ENCODE peak calls at places on chromosomes 12 and 14, in six cellular contexts. I is HCT116, L is uterus, R is prostate gland, Y is breast epithelium, U is endothelial cell of umbilical vein. J is an unnamed sample. For H3K9me3, the result is how much of the 10 kb centered on the place peaks cover.

GRCh38 chr12:62732861-62733427 is 202.0 kb downstream of the PPM1H start:
- DNase-seq in Y (no peak), R (no peak), I (peak), U (peak), L (no peak), J (no peak)

GRCh38 chr12:389138-390096 is at the start of gene KDM5A:
- DNase-seq in I (peak), R (peak), L (peak), U (peak), Y (peak), J (peak)

GRCh38 chr12:109727039-109727723 is 13.6 kb downstream of the FAM222A start:
- DNase-seq in L (no peak), Y (peak), U (no peak), R (no peak), I (no peak), J (peak)

GRCh38 chr14:75636100-75636692 is 24.5 kb downstream of the ERG28 start:
- DNase-seq in U (no peak), L (no peak), I (no peak), Y (no peak), R (no peak), J (peak)

GRCh38 chr12:62848418-62848817 is 86.5 kb downstream of the PPM1H start:
- DNase-seq in R (no peak), U (no peak), Y (no peak), L (no peak), I (peak), J (no peak)

GRCh38 chr14:93064411-93065271 is 51.1 kb downstream of the ITPK1 start:
- DNase-seq in R (no peak), L (no peak), U (no peak), Y (no peak), I (no peak), J (no peak)

GRCh38 chr12:112843272-112843671 is 51.7 kb downstream of the RPH3A start:
- DNase-seq in I (no peak), L (no peak), Y (no peak), U (no peak), R (no peak), J (no peak)

GRCh38 chr14:75675265-75675960 is 14.4 kb downstream of the TTLL5 start:
- DNase-seq in U (no peak), L (no peak), Y (no peak), R (no peak), I (no peak), J (no peak)

GRCh38 chr14:53023325-53023724 is 72.5 kb upstream of the FERMT2 start:
- DNase-seq in R (no peak), I (no peak), U (no peak), Y (no peak), L (no peak), J (no peak)

GRCh38 chr12:94172031-94172430 is 23.7 kb downstream of the PLXNC1 start:
- DNase-seq in I (no peak), R (no peak), L (no peak), Y (no peak), U (no peak), J (no peak)

GRCh38 chr12:2389079-2389790 is 336.4 kb downstream of the CACNA1C start:
- DNase-seq in I (no peak), Y (no peak), U (no peak), R (no peak), L (no peak), J (no peak)

GRCh38 chr12:132284071-132284492 is 45.3 kb downstream of the GALNT9 start:
- DNase-seq in I (no peak), Y (no peak), U (peak), L (no peak), R (no peak), J (no peak)
- H3K9me3 ChIP-seq in I (under half), Y (under half), U (under half), L (under half), R (under half), J (under half)

DNA sequence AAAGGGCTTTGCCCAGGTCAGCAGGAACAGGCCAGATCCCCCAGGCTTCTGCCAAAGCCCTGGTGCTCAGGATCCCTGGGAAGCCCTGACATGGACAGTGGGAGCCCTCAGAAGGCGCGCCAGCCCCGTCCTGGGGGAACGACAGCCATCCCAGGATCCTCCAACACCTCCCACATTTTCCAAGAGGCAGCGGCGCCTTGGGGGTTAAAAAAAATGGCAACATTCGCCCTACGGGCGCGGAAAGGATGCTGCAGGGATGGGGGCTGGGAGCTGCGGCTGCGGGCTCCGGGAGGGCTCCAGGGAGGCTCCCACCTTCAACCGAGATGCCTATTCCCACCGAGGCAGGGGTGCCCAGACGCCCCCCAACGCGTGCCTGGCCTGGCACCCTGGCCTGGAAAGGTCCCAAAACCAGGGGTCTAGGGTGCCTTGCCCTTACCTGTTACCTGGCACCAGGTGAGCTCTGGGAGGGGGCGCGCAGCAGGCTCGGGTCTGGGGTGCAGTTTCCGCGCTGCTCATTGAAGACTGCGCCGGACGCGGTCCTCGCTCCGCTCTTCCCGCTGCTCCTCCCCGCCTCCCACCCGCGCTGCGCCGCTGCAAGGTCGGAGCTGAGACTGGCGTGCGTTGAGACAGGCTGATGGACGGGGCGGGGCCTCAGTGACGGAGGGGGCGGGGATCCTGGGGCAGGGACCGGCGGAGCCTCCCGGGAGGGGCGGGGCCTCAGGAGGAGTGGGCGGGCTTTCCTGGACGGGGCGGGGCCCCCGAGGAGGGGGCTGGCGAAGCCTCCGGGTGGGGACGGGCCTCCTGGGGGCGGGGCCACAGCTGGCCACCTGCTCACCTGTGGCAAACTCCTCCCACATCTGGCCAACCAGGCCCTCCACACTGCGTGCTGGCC is at the start of gene ABCB9:
- DNase-seq in R (peak), Y (peak), I (peak), L (peak), U (peak), J (peak)
- TF ChIP-seq POLR2A in R (peak), Y (no peak), I (peak), L (peak), U (peak), J (peak)

GRCh38 chr14:68463705-68464104 is 329.2 kb downstream of the ZFP36L1 start:
- DNase-seq in U (no peak), Y (no peak), I (no peak), L (no peak), R (no peak), J (no peak)
- H3K27ac ChIP-seq in U (no peak), Y (no peak), I (peak), L (no peak), R (no peak), J (no peak)

GRCh38 chr12:100442403-100442802 is 31.3 kb upstream of the NR1H4 start:
- DNase-seq in Y (no peak), R (no peak), U (no peak), I (no peak), L (no peak), J (no peak)
- H3K9me3 ChIP-seq in Y (under half), R (under half), U (under half), I (under half), L (under half), J (under half)

GRCh38 chr12:6541371-6542165 is 7.3 kb downstream of the GAPDH start:
- DNase-seq in R (no peak), L (no peak), Y (no peak), U (no peak), I (no peak), J (no peak)

GRCh38 chr12:6546016-6546415 is 9.8 kb downstream of the IFFO1 start:
- DNase-seq in R (no peak), U (no peak), L (no peak), Y (no peak), I (no peak), J (no peak)

GRCh38 chr12:6539276-6540134 is 5.2 kb downstream of the GAPDH start:
- DNase-seq in I (no peak), R (no peak), Y (no peak), U (no peak), L (no peak), J (no peak)

GRCh38 chr12:6540181-6540877 is 6.0 kb downstream of the GAPDH start:
- DNase-seq in I (peak), L (peak), R (peak), Y (peak), U (peak), J (peak)

DNA sequence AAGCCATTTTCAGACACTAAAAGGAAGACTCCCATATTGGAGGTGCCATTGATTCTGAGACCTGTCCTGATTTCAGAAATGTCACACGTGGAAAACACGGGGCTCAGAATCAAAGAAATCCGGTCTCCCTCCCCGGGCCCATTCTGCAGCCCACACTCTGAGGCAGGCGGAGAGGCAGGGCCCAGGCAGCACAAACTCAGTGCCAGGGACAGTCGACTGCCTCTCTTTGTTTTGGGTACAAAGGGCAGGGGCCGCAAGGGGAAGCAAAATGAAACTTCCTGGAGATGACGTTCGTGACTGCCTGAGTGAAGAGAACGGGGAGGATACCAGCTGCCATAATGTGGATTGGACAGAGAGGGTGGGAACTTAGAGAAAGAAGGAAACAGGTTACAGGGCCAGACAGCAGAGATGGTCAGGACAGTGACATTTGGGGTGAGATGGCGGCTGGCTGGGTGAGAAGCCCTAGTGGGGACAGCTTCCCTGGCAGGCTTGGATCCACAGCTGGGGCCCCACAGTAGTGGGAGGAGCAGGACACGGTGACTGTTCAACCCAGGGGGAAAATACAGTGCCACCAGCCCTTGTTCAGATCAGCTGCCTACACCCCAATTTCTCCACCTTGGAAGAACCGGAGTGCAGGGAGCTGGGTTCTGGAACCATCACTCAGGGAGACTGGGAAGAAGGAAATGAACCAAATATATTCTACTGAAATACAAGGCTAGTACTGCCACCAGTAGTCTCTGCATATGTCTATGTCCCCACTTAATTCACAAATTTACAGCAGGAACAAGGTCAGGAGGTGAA is 8.1 kb downstream of the GAPDH start:
- DNase-seq in R (no peak), L (no peak), Y (no peak), U (no peak), I (no peak), J (peak)
- TF ChIP-seq POLR2A in R (no peak), L (no peak), Y (no peak), U (no peak), I (no peak), J (no peak)

DNA sequence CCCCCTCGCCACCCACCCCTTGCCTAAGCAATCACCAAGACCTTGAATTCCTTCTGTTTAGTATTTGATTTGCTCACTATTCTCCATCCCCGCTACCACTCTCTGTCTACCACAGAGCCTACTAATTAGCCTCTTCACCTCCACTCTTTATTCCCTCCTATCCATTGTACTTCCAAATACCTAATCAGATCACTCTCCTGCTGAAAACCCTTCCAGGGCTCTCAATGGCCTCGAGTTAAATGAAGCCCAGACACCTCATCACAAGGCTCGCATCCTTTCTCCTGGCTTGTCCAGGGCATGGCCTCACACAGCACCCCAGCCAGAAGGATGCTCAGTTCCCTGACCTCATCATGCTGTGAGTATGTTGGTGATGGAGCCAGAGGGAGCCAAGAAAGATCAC is 71.5 kb upstream of the PRMT8 start:
- DNase-seq in Y (no peak), I (no peak), U (no peak), R (no peak), L (no peak), J (no peak)
- H3K27ac ChIP-seq in Y (no peak), I (no peak), U (no peak), R (no peak), L (no peak), J (no peak)

GRCh38 chr14:101480022-101480746 is 81.1 kb upstream of the DIO3 start:
- DNase-seq in I (no peak), L (peak), U (no peak), R (no peak), Y (no peak), J (no peak)

GRCh38 chr14:101482066-101482465 is 79.2 kb upstream of the DIO3 start:
- DNase-seq in U (no peak), R (no peak), L (no peak), I (no peak), Y (no peak), J (peak)

GRCh38 chr14:101481557-101481956 is 79.7 kb upstream of the DIO3 start:
- DNase-seq in U (no peak), R (no peak), L (peak), I (no peak), Y (no peak), J (peak)

GRCh38 chr14:101480747-101481530 is 80.4 kb upstream of the DIO3 start:
- DNase-seq in R (no peak), L (peak), U (no peak), Y (no peak), I (no peak), J (no peak)

DNA sequence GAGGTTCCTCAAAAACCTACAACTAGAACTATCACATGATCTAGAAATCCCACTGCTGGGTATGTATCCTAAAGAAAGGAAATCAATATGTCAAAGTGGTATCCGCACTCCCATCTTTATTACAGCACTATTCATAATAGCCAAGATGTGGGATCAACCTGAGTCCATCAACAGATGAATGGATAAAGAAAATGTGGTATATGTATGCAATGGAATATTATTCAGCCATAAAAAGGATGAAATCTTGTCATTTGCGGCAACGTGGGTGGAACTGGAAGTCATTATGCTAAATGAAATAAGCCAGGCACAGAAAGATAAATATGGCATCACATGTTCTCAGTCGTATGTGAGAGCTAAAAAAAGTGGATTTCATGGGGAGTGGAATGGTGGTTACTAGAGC is 77.5 kb upstream of the DIO3 start:
- DNase-seq in U (no peak), Y (no peak), L (no peak), R (no peak), I (no peak), J (no peak)
- H3K9me3 ChIP-seq in U (under half), Y (under half), L (under half), R (under half), I (under half), J (under half)

DNA sequence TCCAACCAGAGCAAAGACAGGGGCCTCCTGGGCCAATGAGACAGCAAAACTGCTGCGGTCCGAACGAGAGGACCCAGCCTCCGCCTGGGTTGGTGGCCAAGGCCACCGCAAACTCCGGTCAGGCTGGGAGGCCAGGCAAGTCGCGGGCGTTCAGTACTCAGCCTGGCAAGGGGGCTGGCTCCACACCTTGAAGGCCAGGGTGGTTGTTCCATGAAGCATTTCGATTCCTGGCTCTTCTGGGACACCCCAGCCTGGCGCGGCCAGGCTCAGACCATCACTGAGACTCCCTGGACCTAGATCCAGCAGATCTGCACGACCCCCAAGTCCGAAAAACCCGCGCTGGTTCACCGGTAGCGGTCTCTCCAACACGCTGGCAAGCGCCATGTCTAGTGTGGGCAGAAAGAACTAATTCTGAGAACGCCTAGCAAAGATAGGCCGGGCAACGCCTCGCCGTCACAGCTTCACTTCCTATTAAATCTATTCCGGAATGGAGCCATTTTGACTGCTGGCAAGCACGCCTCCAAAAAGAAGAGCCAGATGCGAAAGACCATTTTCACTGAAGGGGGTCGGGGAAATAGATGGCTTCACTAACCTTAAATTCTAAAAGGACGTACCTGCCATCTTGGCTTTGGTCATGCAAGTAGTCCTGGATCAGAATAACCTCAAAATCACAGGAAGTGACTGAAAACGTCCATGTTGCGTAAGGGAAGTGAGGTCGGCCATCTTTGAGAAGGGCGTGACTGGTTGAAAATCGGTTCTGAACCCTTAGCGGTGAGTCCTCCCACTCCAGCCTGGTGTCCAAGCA is at the start of gene PSMB5:
- DNase-seq in L (peak), Y (peak), R (peak), U (peak), I (peak), J (peak)
- TF ChIP-seq POLR2A in L (no peak), Y (no peak), R (peak), U (peak), I (peak), J (peak)

GRCh38 chr12:52435659-52435999 is 1.5 kb upstream of the KRT75 start:
- DNase-seq in L (no peak), U (no peak), Y (no peak), R (no peak), I (no peak), J (no peak)

GRCh38 chr12:52436000-52436827 is 2.0 kb upstream of the KRT75 start:
- DNase-seq in U (no peak), L (no peak), Y (peak), R (peak), I (no peak), J (no peak)

GRCh38 chr12:52433501-52434095 is 573 bp downstream of the KRT75 start:
- DNase-seq in U (no peak), L (no peak), Y (peak), R (no peak), I (no peak), J (no peak)

GRCh38 chr12:52434096-52434733 is at the start of gene KRT75:
- DNase-seq in R (no peak), I (no peak), U (no peak), Y (no peak), L (no peak), J (no peak)

GRCh38 chr12:52434760-52435530 is 774 bp upstream of the KRT75 start:
- DNase-seq in R (no peak), L (no peak), I (no peak), U (no peak), Y (no peak), J (no peak)
- H3K27ac ChIP-seq in R (no peak), L (no peak), I (no peak), U (no peak), Y (peak), J (no peak)

GRCh38 chr14:106845286-106846087 is 1319.1 kb downstream of the TMEM121 start:
- DNase-seq in U (no peak), Y (peak), I (no peak), R (peak), L (peak), J (no peak)
- H3K9me3 ChIP-seq in U (under half), Y (under half), I (under half), R (under half), L (under half), J (under half)